ENCODE peak calls at places on chromosomes 16 and 17, in four cellular contexts. J is K562, W is HL-60, L is GM12878. X is an unnamed sample.

GRCh38 chr16:27839419-27839818 is 224.1 kb downstream of the GSG1L start:
- DNase-seq in J (peak), W (no peak), L (no peak), X (no peak)

GRCh38 chr17:1490643-1491405 is 1.7 kb downstream of the MYO1C start:
- DNase-seq in J (peak), W (no peak), L (no peak), X (peak)

GRCh38 chr17:1003633-1003971 is 6.7 kb downstream of the TIMM22 start:
- DNase-seq in J (no peak), W (no peak), L (no peak), X (no peak)

GRCh38 chr17:17811381-17812210 is 25.2 kb downstream of the SREBF1 start:
- DNase-seq in J (no peak), W (no peak), L (no peak), X (no peak)

GRCh38 chr16:4064950-4065352 is 51.3 kb downstream of the ADCY9 start:
- DNase-seq in J (no peak), W (no peak), L (no peak), X (no peak)

GRCh38 chr17:45791935-45792334 is 7.8 kb downstream of the CRHR1 start:
- DNase-seq in J (no peak), W (no peak), L (no peak), X (no peak)

GRCh38 chr17:41542357-41542756 is 14.2 kb upstream of the KRT19 start:
- DNase-seq in J (no peak), W (no peak), L (no peak), X (no peak)

GRCh38 chr17:19017804-19018599 is 13.4 kb upstream of the FAM83G start:
- DNase-seq in J (no peak), W (no peak), L (no peak), X (no peak)

GRCh38 chr17:76246080-76247066 is 6.1 kb upstream of the RNF157 start:
- DNase-seq in J (peak), W (peak), L (peak), X (peak)

GRCh38 chr16:2929693-2930092 is 18.0 kb downstream of the FLYWCH1 start:
- DNase-seq in J (no peak), W (no peak), L (no peak), X (no peak)

GRCh38 chr16:81973737-81974136 is 37.5 kb downstream of the SDR42E1 start:
- DNase-seq in J (no peak), W (no peak), L (no peak), X (no peak)

GRCh38 chr17:60390881-60391418 is 983 bp downstream of the USP32 start:
- DNase-seq in J (peak), W (no peak), L (no peak), X (no peak)

GRCh38 chr17:66432996-66433556 is 130.7 kb downstream of the PRKCA start:
- DNase-seq in J (no peak), W (no peak), L (no peak), X (no peak)

GRCh38 chr16:65042966-65043365 is 78.9 kb downstream of the CDH11 start:
- DNase-seq in J (no peak), W (no peak), L (no peak), X (no peak)

GRCh38 chr17:82449883-82450356 is 632 bp downstream of the CYBC1 start:
- DNase-seq in J (no peak), W (no peak), L (no peak), X (no peak)

GRCh38 chr16:65122724-65122973 is 786 bp upstream of the CDH11 start:
- DNase-seq in J (no peak), W (no peak), L (no peak), X (no peak)

GRCh38 chr16:81174644-81175324 is 63.7 kb upstream of the BCO1 start:
- DNase-seq in J (no peak), W (no peak), L (no peak), X (no peak)

GRCh38 chr17:33012522-33013033 is 20.9 kb downstream of the SPACA3 start:
- DNase-seq in J (peak), W (no peak), L (no peak), X (no peak)

GRCh38 chr17:64991726-64992125 is 64.8 kb downstream of the GNA13 start:
- DNase-seq in J (no peak), W (no peak), L (no peak), X (no peak)

GRCh38 chr17:39822051-39822450 is 42.1 kb downstream of the IKZF3 start:
- DNase-seq in J (no peak), W (no peak), L (no peak), X (no peak)

GRCh38 chr17:49576121-49576905 is 642 bp downstream of the NXPH3 start:
- DNase-seq in J (peak), W (no peak), L (no peak), X (no peak)

GRCh38 chr16:24071990-24072389 is 184.1 kb upstream of the CACNG3 start:
- DNase-seq in J (no peak), W (no peak), L (no peak), X (no peak)
- TF ChIP-seq SPI1 in J (no peak), W (no peak), L (no peak), X (no peak)

GRCh38 chr17:62998665-62999393 is 32.8 kb downstream of the TANC2 start:
- DNase-seq in J (peak), W (no peak), L (no peak), X (no peak)
- TF ChIP-seq SPI1 in J (no peak), W (no peak), L (no peak), X (no peak)

DNA sequence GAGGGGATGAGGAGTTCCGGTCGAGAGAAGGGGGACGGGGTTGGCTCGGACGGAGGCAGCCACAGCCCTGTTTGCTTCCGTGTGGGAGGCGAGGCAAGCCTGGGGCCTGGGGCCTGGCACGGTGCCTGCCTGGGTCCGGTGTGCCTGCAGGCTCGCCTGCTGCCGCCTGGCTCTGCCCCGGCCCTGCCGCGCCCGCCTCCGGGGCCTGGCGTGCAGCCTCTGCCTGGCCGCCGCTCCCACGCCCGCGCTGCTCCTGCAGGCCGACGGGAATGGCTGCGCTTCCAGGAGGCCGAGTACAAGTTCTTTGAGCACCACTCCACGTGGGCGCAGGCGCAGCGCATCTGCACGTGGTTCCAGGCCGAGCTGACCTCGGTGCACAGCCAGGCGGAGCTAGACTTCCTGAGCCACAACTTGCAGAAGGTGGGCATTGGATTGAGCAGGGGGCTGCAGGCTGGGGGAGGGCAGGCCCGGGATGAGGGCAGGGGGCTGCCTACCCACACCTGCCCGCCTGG is 53.1 kb downstream of the MRC2 start:
- DNase-seq in J (no peak), W (no peak), L (no peak), X (no peak)
- TF ChIP-seq SPI1 in J (no peak), W (no peak), L (no peak), X (no peak)

DNA sequence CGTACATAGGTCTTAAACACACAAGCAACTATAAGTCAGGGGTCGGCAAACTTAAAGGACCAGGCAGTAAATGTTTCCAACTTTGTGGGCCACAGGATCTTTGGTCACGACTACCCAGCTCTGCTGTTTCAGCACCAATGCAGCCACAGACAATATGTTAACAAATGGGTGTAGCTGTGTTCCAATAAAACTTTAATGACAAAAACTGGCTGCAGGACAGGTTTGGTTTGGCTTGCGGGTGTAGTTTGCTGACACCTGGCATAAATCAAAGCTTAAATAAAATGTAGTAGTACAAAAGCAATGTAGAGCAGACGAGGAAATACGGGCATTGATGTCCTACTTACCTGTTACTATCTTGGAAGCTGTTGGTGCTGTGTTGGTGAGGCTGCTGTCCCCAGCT is 84.7 kb downstream of the SLC5A11 start:
- DNase-seq in J (no peak), W (no peak), L (no peak), X (no peak)
- TF ChIP-seq SPI1 in J (no peak), W (no peak), L (no peak), X (no peak)

GRCh38 chr17:63550816-63551639 is 751 bp downstream of the DCAF7 start:
- DNase-seq in J (peak), W (no peak), L (no peak), X (no peak)
- TF ChIP-seq SPI1 in J (no peak), W (no peak), L (no peak), X (no peak)

GRCh38 chr16:67169011-67169451 is 1.3 kb upstream of the NOL3 start:
- DNase-seq in J (no peak), W (no peak), L (no peak), X (no peak)

GRCh38 chr16:67169642-67170167 is 633 bp upstream of the NOL3 start:
- DNase-seq in J (peak), W (no peak), L (no peak), X (no peak)

GRCh38 chr16:67167588-67167987 is 2.8 kb upstream of the NOL3 start:
- DNase-seq in J (no peak), W (no peak), L (no peak), X (no peak)

GRCh38 chr16:67170948-67171649 is 761 bp downstream of the NOL3 start:
- DNase-seq in J (no peak), W (no peak), L (no peak), X (no peak)

DNA sequence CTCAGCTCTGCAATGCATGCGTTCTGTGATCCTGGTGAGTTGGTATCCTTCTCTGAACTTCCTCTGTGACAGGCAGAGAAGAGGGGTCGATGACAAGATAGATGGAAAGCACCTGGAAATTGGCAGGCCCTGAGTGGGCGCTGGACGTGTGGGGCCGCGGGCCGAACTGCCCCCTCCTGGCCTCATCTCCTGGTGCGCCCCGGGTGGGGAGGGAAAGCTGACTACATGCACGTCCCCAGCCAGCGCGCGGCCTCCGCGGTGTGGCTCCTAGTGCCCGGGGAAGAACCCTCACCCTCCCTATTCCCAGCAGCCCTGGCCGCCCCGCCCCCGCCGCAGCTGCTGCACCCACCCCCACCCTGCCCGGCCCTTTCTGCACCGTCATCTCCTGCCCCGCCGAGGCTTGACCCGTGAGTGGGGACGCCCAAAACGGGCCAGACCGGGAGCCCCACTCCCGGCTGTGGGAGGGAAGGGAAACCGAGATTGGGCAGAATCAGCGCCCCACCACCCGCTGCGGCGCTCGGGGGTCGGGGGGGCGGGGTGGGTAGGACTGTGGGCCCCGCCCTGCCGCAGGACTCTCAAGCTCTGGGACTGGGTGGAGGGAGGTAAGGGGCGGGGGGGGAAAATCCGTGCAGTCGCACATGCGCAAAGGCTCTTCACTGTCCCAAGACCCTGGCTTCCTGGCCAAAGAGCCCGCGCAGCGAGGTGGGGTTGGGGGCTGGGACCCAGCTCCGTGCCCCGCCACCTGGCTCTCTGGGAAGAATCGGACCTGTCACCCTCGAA is at the start of gene NOL3:
- DNase-seq in J (peak), W (no peak), L (peak), X (no peak)
- TF ChIP-seq SPI1 in J (no peak), W (no peak), L (no peak), X (no peak)

DNA sequence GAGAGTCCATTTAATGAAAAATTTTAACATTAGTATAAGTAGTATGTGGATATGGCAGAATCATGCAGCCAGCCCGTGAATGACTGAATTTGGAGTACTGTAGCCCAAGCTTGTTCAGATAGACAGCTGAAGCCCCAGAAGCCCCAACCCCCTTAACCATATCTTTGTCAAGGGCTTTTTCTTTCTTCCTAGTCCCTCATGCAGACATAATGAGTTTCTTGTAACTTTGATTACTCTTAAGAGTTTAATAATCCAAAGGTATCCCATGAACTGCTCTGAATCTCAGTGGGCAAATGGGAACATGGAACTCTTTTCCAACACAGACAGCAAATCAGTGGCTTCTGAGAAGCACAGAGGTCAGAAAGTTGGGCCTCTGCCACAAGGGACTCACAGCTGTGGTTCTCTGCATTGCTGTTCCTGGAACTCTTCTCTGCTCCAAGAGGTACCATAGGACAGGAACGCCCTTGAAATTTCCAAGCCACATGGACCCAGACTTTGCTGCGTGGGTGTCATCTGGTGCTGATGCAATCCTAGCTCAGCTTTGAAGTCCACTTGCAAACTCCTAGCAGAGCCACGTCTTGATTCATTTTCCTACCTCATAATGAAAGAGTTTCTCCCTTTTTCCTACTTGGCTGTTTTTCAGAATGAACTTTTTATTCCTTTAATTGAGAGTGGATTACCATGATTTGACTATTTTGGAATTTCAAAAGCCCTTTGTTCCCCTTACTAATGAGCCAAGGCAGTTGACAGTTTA is 18.1 kb downstream of the LYRM1 start:
- DNase-seq in J (peak), W (no peak), L (no peak), X (no peak)
- TF ChIP-seq SPI1 in J (no peak), W (no peak), L (no peak), X (no peak)

GRCh38 chr16:55175389-55175788 is 148.6 kb upstream of the IRX6 start:
- DNase-seq in J (no peak), W (no peak), L (no peak), X (no peak)

GRCh38 chr16:55171241-55171640 is 152.8 kb upstream of the IRX6 start:
- DNase-seq in J (no peak), W (no peak), L (no peak), X (no peak)

DNA sequence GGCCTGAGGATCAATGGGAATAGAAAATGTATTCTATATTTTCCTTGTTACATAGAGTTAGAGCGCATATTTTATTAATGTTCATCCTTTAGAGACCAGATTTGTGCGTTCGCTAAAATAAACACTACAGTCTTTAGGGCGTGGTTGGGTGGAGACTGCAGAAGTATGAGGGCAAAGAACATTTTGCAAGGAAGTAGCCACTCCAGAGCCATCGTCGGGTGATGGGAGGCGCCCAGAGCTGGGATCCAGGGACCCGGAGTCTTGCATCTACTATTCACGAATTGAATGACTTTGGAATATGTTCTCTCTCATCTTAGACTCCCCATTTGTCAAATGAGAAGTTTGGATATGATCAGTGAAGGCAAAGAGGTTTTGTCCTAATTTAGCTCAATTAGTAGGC is 154.2 kb upstream of the IRX6 start:
- DNase-seq in J (no peak), W (no peak), L (no peak), X (no peak)
- TF ChIP-seq SPI1 in J (no peak), W (no peak), L (no peak), X (no peak)

GRCh38 chr16:66979011-66979717 is 9.2 kb upstream of the CES4A start:
- DNase-seq in J (peak), W (no peak), L (no peak), X (no peak)
- TF ChIP-seq SPI1 in J (no peak), W (no peak), L (no peak), X (no peak)

GRCh38 chr16:69217433-69217832 is 30.5 kb downstream of the SNTB2 start:
- DNase-seq in J (peak), W (no peak), L (no peak), X (no peak)
- TF ChIP-seq SPI1 in J (no peak), W (no peak), L (no peak), X (no peak)

X was measured in GM12891.